ENCODE peak calls at places on chromosomes 7 and 10, in nine cellular contexts. F, U, D, G, J, I, R, C and Y are unnamed samples.

GRCh38 chr10:72688208-72688651 is 3.7 kb upstream of the MCU start:
- DNase-seq in F (peak), U (no peak), D (no peak), G (no peak), J (no peak), I (no peak), R (peak), C (peak), Y (no peak)

GRCh38 chr7:105677803-105678583 is 96.7 kb upstream of the EFCAB10 start:
- DNase-seq in F (no peak), U (peak), D (no peak), G (no peak), J (no peak), I (peak), R (no peak), C (peak), Y (peak)

GRCh38 chr7:11155883-11156282 is 182.2 kb downstream of the PHF14 start:
- DNase-seq in F (no peak), U (no peak), D (no peak), G (no peak), J (no peak), I (no peak), R (no peak), C (peak), Y (no peak)

GRCh38 chr10:16843252-16843870 is 26.1 kb upstream of the RSU1 start:
- DNase-seq in F (peak), U (peak), D (peak), G (no peak), J (no peak), I (no peak), R (peak), C (peak), Y (peak)

GRCh38 chr10:63084690-63085377 is 48.3 kb upstream of the NRBF2 start:
- DNase-seq in F (no peak), U (no peak), D (no peak), G (no peak), J (no peak), I (no peak), R (no peak), C (peak), Y (no peak)

GRCh38 chr10:13613519-13613918 is 26.8 kb downstream of the PRPF18 start:
- DNase-seq in F (no peak), U (no peak), D (no peak), G (no peak), J (no peak), I (no peak), R (peak), C (peak), Y (no peak)

GRCh38 chr10:79342295-79342761 is 4.9 kb upstream of the PPIF start:
- DNase-seq in F (no peak), U (no peak), D (no peak), G (no peak), J (no peak), I (no peak), R (no peak), C (no peak), Y (no peak)

GRCh38 chr7:78434281-78434680 is 635.7 kb downstream of the PHTF2 start:
- DNase-seq in F (no peak), U (no peak), D (no peak), G (no peak), J (no peak), I (no peak), R (no peak), C (no peak), Y (no peak)

GRCh38 chr7:83655951-83656556 is 7.1 kb upstream of the SEMA3E start:
- DNase-seq in F (no peak), U (no peak), D (peak), G (no peak), J (no peak), I (no peak), R (peak), C (peak), Y (no peak)

GRCh38 chr7:102254521-102254920 is 32.1 kb upstream of the SH2B2 start:
- DNase-seq in F (no peak), U (no peak), D (no peak), G (no peak), J (no peak), I (no peak), R (no peak), C (no peak), Y (no peak)

GRCh38 chr7:105003275-105003674 is 10.7 kb upstream of the KMT2E start:
- DNase-seq in F (no peak), U (peak), D (no peak), G (no peak), J (no peak), I (no peak), R (no peak), C (peak), Y (no peak)

GRCh38 chr7:82605247-82605864 is 161.8 kb upstream of the CACNA2D1 start:
- DNase-seq in F (no peak), U (peak), D (peak), G (no peak), J (no peak), I (no peak), R (peak), C (peak), Y (no peak)

GRCh38 chr10:31803606-31804195 is 124.9 kb downstream of the ARHGAP12 start:
- DNase-seq in F (no peak), U (no peak), D (no peak), G (no peak), J (no peak), I (no peak), R (no peak), C (peak), Y (no peak)

GRCh38 chr10:44369296-44369695 is 15.6 kb downstream of the CXCL12 start:
- DNase-seq in F (no peak), U (no peak), D (no peak), G (no peak), J (no peak), I (no peak), R (no peak), C (peak), Y (no peak)

GRCh38 chr7:98234429-98235147 is 17.4 kb downstream of the TECPR1 start:
- DNase-seq in F (no peak), U (no peak), D (no peak), G (no peak), J (no peak), I (no peak), R (no peak), C (peak), Y (no peak)

GRCh38 chr10:84149854-84150253 is 10.5 kb downstream of the GHITM start:
- DNase-seq in F (no peak), U (no peak), D (no peak), G (no peak), J (no peak), I (no peak), R (no peak), C (no peak), Y (no peak)

GRCh38 chr10:110534571-110534970 is 32.9 kb upstream of the SMC3 start:
- DNase-seq in F (no peak), U (no peak), D (no peak), G (no peak), J (no peak), I (no peak), R (no peak), C (no peak), Y (no peak)

GRCh38 chr7:85232068-85232467 is 45.2 kb upstream of the SEMA3D start:
- DNase-seq in F (no peak), U (no peak), D (no peak), G (no peak), J (no peak), I (no peak), R (no peak), C (no peak), Y (no peak)

GRCh38 chr10:100041620-100042019 is 31.9 kb upstream of the DNMBP start:
- DNase-seq in F (no peak), U (no peak), D (no peak), G (no peak), J (no peak), I (no peak), R (no peak), C (no peak), Y (no peak)

GRCh38 chr10:110812583-110812982 is 59.1 kb upstream of the PDCD4 start:
- DNase-seq in F (no peak), U (no peak), D (no peak), G (no peak), J (no peak), I (no peak), R (no peak), C (no peak), Y (no peak)

GRCh38 chr7:25777969-25778767 is 373.8 kb upstream of the NFE2L3 start:
- DNase-seq in F (no peak), U (no peak), D (peak), G (no peak), J (no peak), I (no peak), R (no peak), C (no peak), Y (no peak)

GRCh38 chr7:30225863-30226361 is 58.5 kb upstream of the ZNRF2 start:
- DNase-seq in F (peak), U (no peak), D (peak), G (no peak), J (peak), I (no peak), R (no peak), C (peak), Y (no peak)

GRCh38 chr10:62812672-62813439 is 3.3 kb downstream of the EGR2 start:
- DNase-seq in F (no peak), U (no peak), D (no peak), G (no peak), J (no peak), I (no peak), R (no peak), C (no peak), Y (no peak)

GRCh38 chr10:129958686-129959543 is 5.2 kb downstream of the EBF3 start:
- DNase-seq in F (no peak), U (no peak), D (no peak), G (no peak), J (no peak), I (no peak), R (no peak), C (no peak), Y (no peak)

GRCh38 chr7:74570533-74571156 is 86.9 kb upstream of the GTF2I start:
- DNase-seq in F (no peak), U (no peak), D (no peak), G (no peak), J (no peak), I (no peak), R (no peak), C (no peak), Y (no peak)